ENCODE peak calls at places on chromosomes 3 and 15, in four cellular contexts. One of them, this sample, is unnamed.

GRCh38 chr15:28456476-28457395 is 76.0 kb downstream of the GOLGA8G start:
- DNase-seq in NB4: no peak
- DNase-seq in NCI-H460: no peak
- DNase-seq in nucleus accumbens: no peak
- DNase-seq in this sample: no peak

GRCh38 chr3:73745429-73746247 is 120.9 kb upstream of the PDZRN3 start:
- DNase-seq in nucleus accumbens: no peak
- DNase-seq in NCI-H460: no peak
- DNase-seq in NB4: no peak
- DNase-seq in this sample: no peak

GRCh38 chr15:34620122-34620521 is 36.7 kb upstream of the GOLGA8B start:
- DNase-seq in NB4: no peak
- DNase-seq in nucleus accumbens: no peak
- DNase-seq in NCI-H460: no peak
- DNase-seq in this sample: no peak

GRCh38 chr15:42143866-42144625 is 12.4 kb downstream of the PLA2G4F start:
- DNase-seq in NCI-H460: no peak
- DNase-seq in NB4: no peak
- DNase-seq in nucleus accumbens: no peak
- DNase-seq in this sample: no peak

GRCh38 chr3:44993471-44994205 is 17.6 kb downstream of the EXOSC7 start:
- DNase-seq in nucleus accumbens: no peak
- DNase-seq in NB4: no peak
- DNase-seq in NCI-H460: no peak
- DNase-seq in this sample: no peak

GRCh38 chr15:66873856-66874255 is 171.8 kb downstream of the SMAD6 start:
- DNase-seq in NB4: no peak
- DNase-seq in NCI-H460: no peak
- DNase-seq in nucleus accumbens: no peak
- DNase-seq in this sample: no peak

GRCh38 chr15:82855286-82856092 is 46.1 kb downstream of the WHAMM start:
- DNase-seq in NCI-H460: no peak
- DNase-seq in nucleus accumbens: no peak
- DNase-seq in NB4: no peak
- DNase-seq in this sample: no peak

GRCh38 chr3:66598168-66598567 is 97.3 kb upstream of the LRIG1 start:
- DNase-seq in nucleus accumbens: no peak
- DNase-seq in NCI-H460: no peak
- DNase-seq in NB4: no peak
- DNase-seq in this sample: no peak

GRCh38 chr3:168977696-168978374 is 685.7 kb downstream of the MECOM start:
- DNase-seq in NB4: no peak
- DNase-seq in nucleus accumbens: no peak
- DNase-seq in NCI-H460: no peak
- DNase-seq in this sample: no peak

GRCh38 chr3:50204804-50205718 is at the start of gene SLC38A3:
- DNase-seq in NCI-H460: no peak
- DNase-seq in NB4: peak
- DNase-seq in nucleus accumbens: peak
- DNase-seq in this sample: no peak

GRCh38 chr3:165805834-165806561 is 31.2 kb downstream of the BCHE start:
- DNase-seq in NCI-H460: peak
- DNase-seq in nucleus accumbens: no peak
- DNase-seq in NB4: no peak
- DNase-seq in this sample: no peak

GRCh38 chr3:169945313-169945712 is 21.3 kb upstream of the SEC62 start:
- DNase-seq in nucleus accumbens: no peak
- DNase-seq in NB4: peak
- DNase-seq in NCI-H460: no peak
- DNase-seq in this sample: no peak

GRCh38 chr3:43372809-43373587 is 86.7 kb downstream of the SNRK start:
- DNase-seq in NB4: no peak
- DNase-seq in NCI-H460: no peak
- DNase-seq in nucleus accumbens: no peak
- DNase-seq in this sample: no peak

GRCh38 chr3:178291971-178292370 is 244.3 kb upstream of the KCNMB2 start:
- DNase-seq in nucleus accumbens: no peak
- DNase-seq in NB4: no peak
- DNase-seq in NCI-H460: no peak
- DNase-seq in this sample: no peak